ENCODE peak calls at places on chromosomes 12 and 14, in seven cellular contexts. One of them, this sample, is unnamed.

GRCh38 chr12:120199595-120200306 is 1.2 kb downstream of the RPLP0 start:
- DNase-seq in T-helper 9 cell: no peak
- DNase-seq in WTC11: no peak
- DNase-seq in CD8-positive, alpha-beta T cell: no peak
- DNase-seq in GM03348: peak
- DNase-seq in sciatic nerve: no peak
- DNase-seq in NCI-H1436: no peak
- DNase-seq in this sample: no peak

GRCh38 chr14:73173092-73173735 is 36.9 kb downstream of the PSEN1 start:
- DNase-seq in T-helper 9 cell: no peak
- DNase-seq in WTC11: no peak
- DNase-seq in CD8-positive, alpha-beta T cell: no peak
- DNase-seq in GM03348: peak
- DNase-seq in sciatic nerve: no peak
- DNase-seq in NCI-H1436: peak
- DNase-seq in this sample: peak

GRCh38 chr14:24192933-24193332 is 2.3 kb downstream of the TM9SF1 start:
- DNase-seq in T-helper 9 cell: no peak
- DNase-seq in WTC11: no peak
- DNase-seq in CD8-positive, alpha-beta T cell: no peak
- DNase-seq in GM03348: no peak
- DNase-seq in sciatic nerve: no peak
- DNase-seq in NCI-H1436: no peak
- DNase-seq in this sample: no peak

GRCh38 chr12:1576410-1577240 is 17.8 kb downstream of the FBXL14 start:
- DNase-seq in T-helper 9 cell: no peak
- DNase-seq in WTC11: no peak
- DNase-seq in CD8-positive, alpha-beta T cell: no peak
- DNase-seq in GM03348: peak
- DNase-seq in sciatic nerve: no peak
- DNase-seq in NCI-H1436: no peak
- DNase-seq in this sample: peak

GRCh38 chr14:89164168-89165074 is 252.6 kb downstream of the FOXN3 start:
- DNase-seq in T-helper 9 cell: no peak
- DNase-seq in WTC11: no peak
- DNase-seq in CD8-positive, alpha-beta T cell: no peak
- DNase-seq in GM03348: no peak
- DNase-seq in sciatic nerve: no peak
- DNase-seq in NCI-H1436: no peak
- DNase-seq in this sample: no peak

GRCh38 chr12:583251-583869 is 79.9 kb downstream of the NINJ2 start:
- DNase-seq in T-helper 9 cell: no peak
- DNase-seq in WTC11: no peak
- DNase-seq in CD8-positive, alpha-beta T cell: no peak
- DNase-seq in GM03348: no peak
- DNase-seq in sciatic nerve: no peak
- DNase-seq in NCI-H1436: no peak
- DNase-seq in this sample: no peak

GRCh38 chr12:15698377-15698867 is 90.8 kb downstream of the EPS8 start:
- DNase-seq in T-helper 9 cell: no peak
- DNase-seq in WTC11: no peak
- DNase-seq in CD8-positive, alpha-beta T cell: no peak
- DNase-seq in GM03348: no peak
- DNase-seq in sciatic nerve: no peak
- DNase-seq in NCI-H1436: no peak
- DNase-seq in this sample: peak

GRCh38 chr12:104682790-104683279 is 226.1 kb downstream of the CHST11 start:
- DNase-seq in T-helper 9 cell: peak
- DNase-seq in WTC11: no peak
- DNase-seq in CD8-positive, alpha-beta T cell: peak
- DNase-seq in GM03348: no peak
- DNase-seq in sciatic nerve: no peak
- DNase-seq in NCI-H1436: no peak
- DNase-seq in this sample: no peak

GRCh38 chr14:59085207-59085739 is 103.2 kb upstream of the DAAM1 start:
- DNase-seq in T-helper 9 cell: no peak
- DNase-seq in WTC11: no peak
- DNase-seq in CD8-positive, alpha-beta T cell: no peak
- DNase-seq in GM03348: no peak
- DNase-seq in sciatic nerve: no peak
- DNase-seq in NCI-H1436: no peak
- DNase-seq in this sample: peak

GRCh38 chr12:117148642-117149041 is 41.6 kb downstream of the FBXO21 start:
- DNase-seq in T-helper 9 cell: no peak
- DNase-seq in WTC11: no peak
- DNase-seq in CD8-positive, alpha-beta T cell: no peak
- DNase-seq in GM03348: no peak
- DNase-seq in sciatic nerve: no peak
- DNase-seq in NCI-H1436: no peak
- DNase-seq in this sample: no peak

GRCh38 chr14:57066887-57067513 is 201.7 kb downstream of the EXOC5 start:
- DNase-seq in T-helper 9 cell: no peak
- DNase-seq in WTC11: peak
- DNase-seq in CD8-positive, alpha-beta T cell: no peak
- DNase-seq in GM03348: peak
- DNase-seq in sciatic nerve: no peak
- DNase-seq in NCI-H1436: peak
- DNase-seq in this sample: peak

GRCh38 chr12:27550653-27550975 is 26.6 kb downstream of the PPFIBP1 start:
- DNase-seq in T-helper 9 cell: no peak
- DNase-seq in WTC11: no peak
- DNase-seq in CD8-positive, alpha-beta T cell: no peak
- DNase-seq in GM03348: no peak
- DNase-seq in sciatic nerve: no peak
- DNase-seq in NCI-H1436: no peak
- DNase-seq in this sample: no peak

GRCh38 chr12:1841606-1842182 is 21.3 kb downstream of the LRTM2 start:
- DNase-seq in T-helper 9 cell: no peak
- DNase-seq in WTC11: no peak
- DNase-seq in CD8-positive, alpha-beta T cell: no peak
- DNase-seq in GM03348: no peak
- DNase-seq in sciatic nerve: peak
- DNase-seq in NCI-H1436: no peak
- DNase-seq in this sample: no peak

GRCh38 chr12:2457215-2458112 is 337.3 kb upstream of the FKBP4 start:
- DNase-seq in T-helper 9 cell: no peak
- DNase-seq in WTC11: no peak
- DNase-seq in CD8-positive, alpha-beta T cell: no peak
- DNase-seq in GM03348: no peak
- DNase-seq in sciatic nerve: no peak
- DNase-seq in NCI-H1436: no peak
- DNase-seq in this sample: peak

GRCh38 chr12:130225347-130225746 is 63.1 kb downstream of the FZD10 start:
- DNase-seq in T-helper 9 cell: no peak
- DNase-seq in WTC11: no peak
- DNase-seq in CD8-positive, alpha-beta T cell: no peak
- DNase-seq in GM03348: no peak
- DNase-seq in sciatic nerve: no peak
- DNase-seq in NCI-H1436: no peak
- DNase-seq in this sample: no peak

GRCh38 chr12:13251496-13251895 is 55.0 kb downstream of the EMP1 start:
- DNase-seq in T-helper 9 cell: no peak
- DNase-seq in WTC11: no peak
- DNase-seq in CD8-positive, alpha-beta T cell: no peak
- DNase-seq in GM03348: no peak
- DNase-seq in sciatic nerve: no peak
- DNase-seq in NCI-H1436: no peak
- DNase-seq in this sample: no peak

GRCh38 chr14:100710391-100711116 is 16.1 kb upstream of the DLK1 start:
- DNase-seq in T-helper 9 cell: no peak
- DNase-seq in WTC11: no peak
- DNase-seq in CD8-positive, alpha-beta T cell: no peak
- DNase-seq in GM03348: no peak
- DNase-seq in sciatic nerve: no peak
- DNase-seq in NCI-H1436: no peak
- DNase-seq in this sample: no peak

GRCh38 chr14:93219103-93219726 is 12.2 kb downstream of the UBR7 start:
- DNase-seq in T-helper 9 cell: peak
- DNase-seq in WTC11: peak
- DNase-seq in CD8-positive, alpha-beta T cell: no peak
- DNase-seq in GM03348: peak
- DNase-seq in sciatic nerve: no peak
- DNase-seq in NCI-H1436: peak
- DNase-seq in this sample: peak

This sample was measured in GM23338.